ENCODE peak calls at places on chromosome 13, in four cellular contexts. Q is stomach, C is GM23248, H is psoas muscle. V is an unnamed sample. For H3K4me1, the result is how much of the 10 kb centered on the place peaks cover.

GRCh38 chr13:48976677-48977625 is 1.2 kb downstream of the FNDC3A start:
- DNase-seq in Q (no peak), H (no peak), C (peak), V (no peak)

GRCh38 chr13:72523049-72523448 is 204.4 kb downstream of the MZT1 start:
- DNase-seq in C (no peak), Q (no peak), H (no peak), V (no peak)

GRCh38 chr13:40115456-40115855 is 460.0 kb downstream of the COG6 start:
- DNase-seq in C (peak), H (no peak), Q (no peak), V (no peak)

GRCh38 chr13:69580255-69580654 is 527.4 kb upstream of the ATXN8OS start:
- DNase-seq in Q (no peak), C (no peak), H (no peak), V (no peak)

GRCh38 chr13:53240316-53240715 is 211.7 kb downstream of the OLFM4 start:
- DNase-seq in Q (no peak), C (no peak), H (no peak), V (no peak)

GRCh38 chr13:40666058-40666904 is at the start of gene FOXO1:
- DNase-seq in C (peak), Q (peak), H (peak), V (peak)

GRCh38 chr13:68588623-68589022 is 1358.5 kb upstream of the PCDH9 start:
- DNase-seq in C (no peak), H (no peak), Q (no peak), V (no peak)

GRCh38 chr13:44819245-44819644 is 170.0 kb downstream of the NUFIP1 start:
- DNase-seq in C (peak), H (no peak), Q (no peak), V (no peak)

GRCh38 chr13:40433577-40433976 is 232.9 kb downstream of the FOXO1 start:
- DNase-seq in Q (no peak), H (no peak), C (no peak), V (no peak)

GRCh38 chr13:46640843-46641242 is 87.9 kb downstream of the LRCH1 start:
- DNase-seq in H (no peak), C (peak), Q (no peak), V (no peak)

GRCh38 chr13:86188170-86188569 is 389.0 kb upstream of the SLITRK6 start:
- DNase-seq in H (no peak), C (no peak), Q (no peak), V (no peak)

GRCh38 chr13:101019126-101019525 is 344.5 kb upstream of the TMTC4 start:
- DNase-seq in Q (no peak), C (peak), H (no peak), V (no peak)

GRCh38 chr13:89694471-89694870 is 1653.0 kb upstream of the MIR17HG start:
- DNase-seq in Q (no peak), H (no peak), C (no peak), V (no peak)

GRCh38 chr13:90256746-90257145 is 1090.7 kb upstream of the MIR17HG start:
- DNase-seq in C (no peak), H (no peak), Q (no peak), V (no peak)

GRCh38 chr13:109981000-109981399 is 194.6 kb upstream of the IRS2 start:
- DNase-seq in H (no peak), Q (no peak), C (no peak), V (no peak)

GRCh38 chr13:85798999-85799646 is at the start of gene SLITRK6:
- DNase-seq in Q (no peak), H (no peak), C (peak), V (peak)

DNA sequence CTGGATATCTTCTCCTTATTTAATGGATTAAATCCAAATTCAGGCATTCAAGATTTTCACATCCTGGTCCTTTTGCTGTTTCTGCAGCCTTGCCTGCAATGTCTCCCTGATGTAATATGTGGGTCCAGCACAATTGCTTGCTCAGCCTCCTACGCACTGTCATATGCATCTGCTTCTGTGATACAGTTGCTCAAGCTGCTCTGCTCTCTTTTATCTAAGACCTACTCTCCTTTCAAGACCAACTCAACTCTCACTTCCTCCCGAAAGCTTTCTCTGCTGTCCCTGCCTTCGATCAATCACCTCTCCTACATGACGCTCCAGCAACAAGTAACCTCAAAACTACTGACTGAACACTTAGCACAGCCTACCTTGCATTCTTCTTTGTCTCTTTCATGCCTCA is 138.2 kb downstream of the DCLK1 start:
- DNase-seq in C (peak), Q (no peak), H (no peak), V (no peak)
- H3K4me3 ChIP-seq in C (no peak), Q (no peak), H (no peak), V (no peak)

GRCh38 chr13:41802033-41802683 is 158.8 kb downstream of the VWA8 start:
- DNase-seq in H (no peak), C (no peak), Q (no peak), V (no peak)
- H3K27ac ChIP-seq in H (no peak), C (peak), Q (no peak), V (no peak)

DNA sequence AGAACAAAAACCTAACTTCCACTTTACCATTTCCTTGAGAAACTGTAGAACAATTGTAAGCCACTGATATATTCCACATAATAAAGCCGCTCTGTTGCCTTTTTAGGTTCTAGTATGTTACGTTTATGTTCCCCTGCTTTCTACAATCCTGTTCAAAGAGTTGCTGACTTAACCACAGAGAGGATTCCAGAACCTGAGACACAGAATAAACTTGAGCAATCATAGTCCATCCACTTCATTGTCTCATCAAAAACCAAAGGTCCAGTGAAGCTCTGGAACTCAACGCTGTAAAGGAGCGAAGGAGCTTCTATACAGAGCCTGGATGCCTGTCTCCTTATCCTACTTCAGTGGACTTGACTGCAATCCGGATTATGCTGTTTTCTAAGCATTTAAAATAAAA is 4.6 kb downstream of the STARD13 start:
- DNase-seq in C (peak), H (no peak), Q (no peak), V (no peak)
- H3K4me1 ChIP-seq in C (half or more), H (half or more), Q (under half), V (under half)

GRCh38 chr13:94860981-94861407 is 148.6 kb upstream of the SOX21 start:
- DNase-seq in C (peak), H (no peak), Q (no peak), V (no peak)
- H3K4me3 ChIP-seq in C (peak), H (peak), Q (peak), V (peak)

DNA sequence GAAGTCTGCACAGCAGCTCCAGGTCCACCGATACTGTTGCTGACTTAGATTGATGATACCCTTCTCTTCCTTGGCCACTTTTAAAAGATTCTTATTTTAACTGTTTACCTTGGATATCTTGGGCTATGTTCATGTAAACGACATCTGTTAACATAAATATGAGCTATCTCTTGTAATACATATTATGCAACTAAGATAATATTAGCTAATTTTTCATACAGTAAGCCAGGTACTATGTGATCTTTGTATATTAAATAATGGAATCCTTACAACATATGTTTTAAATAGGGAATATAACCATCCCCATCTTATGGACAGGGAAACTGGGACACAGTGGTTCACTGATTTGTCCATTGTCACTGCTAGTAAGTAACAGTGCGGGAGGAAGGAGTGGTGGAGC is 37.9 kb downstream of the TNFRSF19 start:
- DNase-seq in Q (no peak), H (no peak), C (no peak), V (no peak)
- H3K27ac ChIP-seq in Q (peak), H (no peak), C (no peak), V (peak)

DNA sequence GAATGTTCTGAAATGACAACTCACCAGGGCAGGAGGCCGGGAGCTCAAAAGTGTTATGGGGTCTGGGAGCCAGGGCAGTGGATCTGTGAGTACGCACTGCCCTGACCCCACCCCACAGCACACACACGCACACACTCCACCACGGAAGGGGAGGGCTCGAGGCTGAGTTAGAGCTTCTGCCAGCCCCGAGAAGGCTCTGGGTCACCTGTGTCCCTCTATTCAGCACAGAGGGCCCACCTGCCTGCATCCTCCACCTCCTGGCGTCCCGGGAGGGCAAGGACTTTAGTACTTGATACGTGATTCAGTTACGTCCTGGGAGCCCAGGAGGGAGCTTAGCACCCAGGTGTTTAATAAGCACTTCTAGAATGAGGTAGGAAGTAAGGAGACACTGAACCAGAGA is 190.0 kb upstream of the GPR12 start:
- DNase-seq in H (no peak), Q (no peak), C (no peak), V (no peak)
- H3K4me1 ChIP-seq in H (under half), Q (under half), C (under half), V (under half)

GRCh38 chr13:112977091-112977490 is 8.1 kb downstream of the MCF2L start:
- DNase-seq in C (no peak), Q (no peak), H (no peak), V (no peak)

GRCh38 chr13:112979406-112979902 is 10.4 kb downstream of the MCF2L start:
- DNase-seq in C (no peak), Q (no peak), H (no peak), V (no peak)

GRCh38 chr13:112980441-112980840 is 11.4 kb downstream of the MCF2L start:
- DNase-seq in Q (no peak), H (no peak), C (no peak), V (no peak)

GRCh38 chr13:112977525-112977924 is 8.5 kb downstream of the MCF2L start:
- DNase-seq in C (no peak), H (no peak), Q (no peak), V (no peak)

GRCh38 chr13:112978561-112979405 is 9.8 kb downstream of the MCF2L start:
- DNase-seq in C (no peak), Q (no peak), H (no peak), V (no peak)
- H3K4me3 ChIP-seq in C (no peak), Q (peak), H (peak), V (no peak)

V was measured in prostate gland.